ENCODE peak calls at places on chromosomes 5 and 9, in nine cellular contexts. One of them, this sample, is unnamed.

GRCh38 chr5:56112526-56113121 is 117.9 kb upstream of the IL6ST start:
- DNase-seq in tibial nerve: peak
- DNase-seq in GM20000: no peak
- DNase-seq in breast epithelium: no peak
- DNase-seq in heart right ventricle: no peak
- DNase-seq in WTC11: no peak
- DNase-seq in cardiac fibroblast: no peak
- DNase-seq in body of pancreas: no peak
- DNase-seq in fibroblast of lung: no peak
- DNase-seq in this sample: no peak

GRCh38 chr5:138177936-138178515 is 404 bp downstream of the BRD8 start:
- DNase-seq in body of pancreas: no peak
- DNase-seq in GM20000: peak
- DNase-seq in fibroblast of lung: peak
- DNase-seq in cardiac fibroblast: peak
- DNase-seq in heart right ventricle: peak
- DNase-seq in breast epithelium: no peak
- DNase-seq in tibial nerve: no peak
- DNase-seq in WTC11: no peak
- DNase-seq in this sample: no peak

GRCh38 chr9:126474786-126475485 is 138.8 kb upstream of the LMX1B start:
- DNase-seq in GM20000: no peak
- DNase-seq in tibial nerve: no peak
- DNase-seq in fibroblast of lung: peak
- DNase-seq in breast epithelium: no peak
- DNase-seq in body of pancreas: no peak
- DNase-seq in heart right ventricle: no peak
- DNase-seq in cardiac fibroblast: peak
- DNase-seq in WTC11: no peak
- DNase-seq in this sample: no peak

GRCh38 chr5:1536298-1537165 is 12.8 kb upstream of the LPCAT1 start:
- DNase-seq in GM20000: peak
- DNase-seq in WTC11: no peak
- DNase-seq in tibial nerve: peak
- DNase-seq in heart right ventricle: no peak
- DNase-seq in cardiac fibroblast: peak
- DNase-seq in body of pancreas: no peak
- DNase-seq in breast epithelium: peak
- DNase-seq in fibroblast of lung: no peak
- DNase-seq in this sample: no peak

GRCh38 chr5:6158974-6159863 is 219.1 kb downstream of the MED10 start:
- DNase-seq in heart right ventricle: no peak
- DNase-seq in breast epithelium: no peak
- DNase-seq in body of pancreas: no peak
- DNase-seq in fibroblast of lung: peak
- DNase-seq in tibial nerve: no peak
- DNase-seq in WTC11: no peak
- DNase-seq in cardiac fibroblast: peak
- DNase-seq in GM20000: no peak
- DNase-seq in this sample: no peak

GRCh38 chr9:130988905-130989304 is 20.1 kb upstream of the LAMC3 start:
- DNase-seq in fibroblast of lung: no peak
- DNase-seq in cardiac fibroblast: no peak
- DNase-seq in body of pancreas: no peak
- DNase-seq in breast epithelium: no peak
- DNase-seq in WTC11: no peak
- DNase-seq in heart right ventricle: no peak
- DNase-seq in GM20000: no peak
- DNase-seq in tibial nerve: no peak
- DNase-seq in this sample: no peak

GRCh38 chr9:115098226-115098965 is 19.6 kb downstream of the TNC start:
- DNase-seq in fibroblast of lung: peak
- DNase-seq in body of pancreas: no peak
- DNase-seq in cardiac fibroblast: no peak
- DNase-seq in GM20000: no peak
- DNase-seq in heart right ventricle: no peak
- DNase-seq in breast epithelium: no peak
- DNase-seq in tibial nerve: no peak
- DNase-seq in WTC11: no peak
- DNase-seq in this sample: no peak

GRCh38 chr5:74541381-74541781 is 99.1 kb downstream of the ENC1 start:
- DNase-seq in fibroblast of lung: peak
- DNase-seq in body of pancreas: no peak
- DNase-seq in WTC11: no peak
- DNase-seq in breast epithelium: no peak
- DNase-seq in cardiac fibroblast: no peak
- DNase-seq in tibial nerve: no peak
- DNase-seq in GM20000: no peak
- DNase-seq in heart right ventricle: no peak
- DNase-seq in this sample: no peak

GRCh38 chr5:126098330-126099017 is 324.7 kb upstream of the GRAMD2B start:
- DNase-seq in cardiac fibroblast: peak
- DNase-seq in heart right ventricle: no peak
- DNase-seq in breast epithelium: no peak
- DNase-seq in fibroblast of lung: peak
- DNase-seq in WTC11: no peak
- DNase-seq in tibial nerve: no peak
- DNase-seq in body of pancreas: no peak
- DNase-seq in GM20000: no peak
- DNase-seq in this sample: no peak

DNA sequence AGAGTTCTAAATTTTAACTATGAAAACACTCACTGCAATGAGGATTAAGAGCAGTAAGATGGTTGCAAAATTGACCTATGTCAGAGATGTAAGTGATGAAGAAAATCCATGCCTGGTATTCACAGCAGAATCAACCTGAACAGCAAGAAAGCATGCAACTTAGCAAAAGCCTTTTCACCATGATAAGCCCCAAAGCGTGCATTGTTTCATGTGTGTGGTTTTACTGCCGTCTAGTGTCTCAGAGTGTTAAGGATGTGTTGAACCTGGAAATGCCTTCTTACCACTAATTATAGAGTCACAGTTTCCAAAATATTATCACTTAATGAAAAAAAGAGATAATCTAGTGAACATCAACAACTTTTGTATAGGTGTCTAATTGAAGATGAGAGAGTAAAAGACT is 415.2 kb upstream of the TRPC7 start:
- DNase-seq in breast epithelium: no peak
- DNase-seq in body of pancreas: no peak
- DNase-seq in GM20000: no peak
- DNase-seq in fibroblast of lung: no peak
- DNase-seq in WTC11: no peak
- DNase-seq in cardiac fibroblast: no peak
- DNase-seq in tibial nerve: no peak
- DNase-seq in heart right ventricle: no peak
- DNase-seq in this sample: no peak
- TF ChIP-seq CTCF in breast epithelium: no peak
- TF ChIP-seq CTCF in body of pancreas: no peak
- TF ChIP-seq CTCF in GM20000: no peak
- TF ChIP-seq CTCF in fibroblast of lung: no peak
- TF ChIP-seq CTCF in WTC11: no peak
- TF ChIP-seq CTCF in cardiac fibroblast: no peak
- TF ChIP-seq CTCF in tibial nerve: no peak
- TF ChIP-seq CTCF in heart right ventricle: no peak
- TF ChIP-seq CTCF in this sample: no peak

GRCh38 chr9:106718996-106719395 is 144.0 kb upstream of the ZNF462 start:
- DNase-seq in body of pancreas: no peak
- DNase-seq in breast epithelium: no peak
- DNase-seq in fibroblast of lung: peak
- DNase-seq in WTC11: no peak
- DNase-seq in tibial nerve: no peak
- DNase-seq in heart right ventricle: no peak
- DNase-seq in GM20000: no peak
- DNase-seq in cardiac fibroblast: peak
- DNase-seq in this sample: no peak
- TF ChIP-seq CTCF in body of pancreas: no peak
- TF ChIP-seq CTCF in breast epithelium: no peak
- TF ChIP-seq CTCF in fibroblast of lung: no peak
- TF ChIP-seq CTCF in WTC11: no peak
- TF ChIP-seq CTCF in tibial nerve: no peak
- TF ChIP-seq CTCF in heart right ventricle: no peak
- TF ChIP-seq CTCF in GM20000: no peak
- TF ChIP-seq CTCF in cardiac fibroblast: no peak
- TF ChIP-seq CTCF in this sample: no peak

GRCh38 chr5:135320718-135321484 is 78.1 kb downstream of the MACROH2A1 start:
- DNase-seq in heart right ventricle: no peak
- DNase-seq in tibial nerve: no peak
- DNase-seq in GM20000: no peak
- DNase-seq in fibroblast of lung: no peak
- DNase-seq in cardiac fibroblast: no peak
- DNase-seq in breast epithelium: no peak
- DNase-seq in body of pancreas: no peak
- DNase-seq in WTC11: no peak
- DNase-seq in this sample: no peak

GRCh38 chr5:135318037-135318436 is 81.0 kb downstream of the MACROH2A1 start:
- DNase-seq in WTC11: no peak
- DNase-seq in GM20000: no peak
- DNase-seq in heart right ventricle: peak
- DNase-seq in cardiac fibroblast: no peak
- DNase-seq in breast epithelium: no peak
- DNase-seq in tibial nerve: no peak
- DNase-seq in fibroblast of lung: no peak
- DNase-seq in body of pancreas: no peak
- DNase-seq in this sample: peak

GRCh38 chr5:135319458-135319857 is 79.6 kb downstream of the MACROH2A1 start:
- DNase-seq in fibroblast of lung: no peak
- DNase-seq in heart right ventricle: no peak
- DNase-seq in GM20000: no peak
- DNase-seq in breast epithelium: no peak
- DNase-seq in WTC11: no peak
- DNase-seq in body of pancreas: no peak
- DNase-seq in tibial nerve: no peak
- DNase-seq in cardiac fibroblast: no peak
- DNase-seq in this sample: no peak

GRCh38 chr5:135318924-135319323 is 80.1 kb downstream of the MACROH2A1 start:
- DNase-seq in breast epithelium: no peak
- DNase-seq in tibial nerve: no peak
- DNase-seq in body of pancreas: no peak
- DNase-seq in WTC11: no peak
- DNase-seq in fibroblast of lung: no peak
- DNase-seq in cardiac fibroblast: no peak
- DNase-seq in GM20000: no peak
- DNase-seq in heart right ventricle: no peak
- DNase-seq in this sample: peak

GRCh38 chr5:135319928-135320606 is 79.0 kb downstream of the MACROH2A1 start:
- DNase-seq in tibial nerve: no peak
- DNase-seq in WTC11: peak
- DNase-seq in cardiac fibroblast: no peak
- DNase-seq in fibroblast of lung: no peak
- DNase-seq in breast epithelium: no peak
- DNase-seq in GM20000: no peak
- DNase-seq in body of pancreas: no peak
- DNase-seq in heart right ventricle: no peak
- DNase-seq in this sample: peak
- TF ChIP-seq CTCF in tibial nerve: no peak
- TF ChIP-seq CTCF in WTC11: no peak
- TF ChIP-seq CTCF in cardiac fibroblast: no peak
- TF ChIP-seq CTCF in fibroblast of lung: no peak
- TF ChIP-seq CTCF in breast epithelium: no peak
- TF ChIP-seq CTCF in GM20000: no peak
- TF ChIP-seq CTCF in body of pancreas: no peak
- TF ChIP-seq CTCF in heart right ventricle: no peak
- TF ChIP-seq CTCF in this sample: no peak

DNA sequence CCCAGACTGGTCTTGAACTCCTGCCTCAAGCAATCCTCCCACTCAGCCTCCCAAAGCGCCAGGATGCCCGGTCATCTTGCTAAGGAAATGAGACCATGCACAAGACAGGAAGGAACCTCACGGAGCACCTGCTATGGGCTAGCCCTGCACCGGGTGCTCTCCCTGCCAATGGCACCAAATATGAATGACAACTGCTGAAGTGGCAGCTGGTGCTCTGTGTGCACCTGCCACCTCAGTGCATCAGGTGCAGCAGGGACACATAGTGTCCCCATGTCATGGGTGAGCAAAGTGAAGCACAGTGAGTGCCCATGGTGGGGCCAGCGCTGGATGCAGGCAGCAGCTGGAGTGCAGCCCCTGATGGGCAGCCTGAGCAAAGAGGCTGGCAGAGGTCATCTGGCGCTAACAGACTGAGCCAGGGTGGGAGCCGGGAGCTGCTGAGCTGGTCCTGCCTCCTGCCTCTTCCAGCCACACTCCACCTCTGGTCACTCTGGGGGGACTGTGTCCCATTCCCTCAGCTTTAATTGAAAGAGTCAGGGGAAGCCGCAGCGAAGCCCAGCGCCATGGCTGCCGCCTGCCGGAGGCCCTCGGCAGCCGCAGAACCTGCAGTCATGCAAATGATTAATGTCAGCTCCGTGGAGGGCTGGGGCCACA is 46.4 kb downstream of the BARX1 start:
- DNase-seq in fibroblast of lung: no peak
- DNase-seq in tibial nerve: no peak
- DNase-seq in breast epithelium: no peak
- DNase-seq in body of pancreas: no peak
- DNase-seq in heart right ventricle: no peak
- DNase-seq in GM20000: no peak
- DNase-seq in WTC11: no peak
- DNase-seq in cardiac fibroblast: no peak
- DNase-seq in this sample: no peak
- TF ChIP-seq CTCF in fibroblast of lung: no peak
- TF ChIP-seq CTCF in tibial nerve: no peak
- TF ChIP-seq CTCF in breast epithelium: no peak
- TF ChIP-seq CTCF in body of pancreas: peak
- TF ChIP-seq CTCF in heart right ventricle: no peak
- TF ChIP-seq CTCF in GM20000: no peak
- TF ChIP-seq CTCF in WTC11: no peak
- TF ChIP-seq CTCF in cardiac fibroblast: no peak
- TF ChIP-seq CTCF in this sample: no peak

GRCh38 chr5:176562189-176562588 is 13.0 kb downstream of the CDHR2 start:
- DNase-seq in body of pancreas: no peak
- DNase-seq in WTC11: no peak
- DNase-seq in tibial nerve: no peak
- DNase-seq in fibroblast of lung: no peak
- DNase-seq in heart right ventricle: no peak
- DNase-seq in breast epithelium: no peak
- DNase-seq in GM20000: no peak
- DNase-seq in cardiac fibroblast: no peak
- DNase-seq in this sample: no peak

GRCh38 chr5:176560364-176560763 is 11.2 kb downstream of the CDHR2 start:
- DNase-seq in heart right ventricle: no peak
- DNase-seq in breast epithelium: no peak
- DNase-seq in tibial nerve: no peak
- DNase-seq in fibroblast of lung: no peak
- DNase-seq in WTC11: no peak
- DNase-seq in GM20000: no peak
- DNase-seq in body of pancreas: no peak
- DNase-seq in cardiac fibroblast: no peak
- DNase-seq in this sample: no peak

GRCh38 chr5:176557846-176558245 is 8.7 kb downstream of the CDHR2 start:
- DNase-seq in breast epithelium: no peak
- DNase-seq in WTC11: no peak
- DNase-seq in tibial nerve: no peak
- DNase-seq in fibroblast of lung: no peak
- DNase-seq in cardiac fibroblast: no peak
- DNase-seq in heart right ventricle: no peak
- DNase-seq in body of pancreas: no peak
- DNase-seq in GM20000: no peak
- DNase-seq in this sample: no peak

GRCh38 chr5:176561259-176561658 is 12.1 kb downstream of the CDHR2 start:
- DNase-seq in heart right ventricle: no peak
- DNase-seq in body of pancreas: no peak
- DNase-seq in cardiac fibroblast: no peak
- DNase-seq in fibroblast of lung: no peak
- DNase-seq in breast epithelium: no peak
- DNase-seq in WTC11: no peak
- DNase-seq in GM20000: no peak
- DNase-seq in tibial nerve: no peak
- DNase-seq in this sample: no peak

GRCh38 chr5:176559683-176560082 is 10.5 kb downstream of the CDHR2 start:
- DNase-seq in cardiac fibroblast: no peak
- DNase-seq in heart right ventricle: no peak
- DNase-seq in body of pancreas: no peak
- DNase-seq in fibroblast of lung: no peak
- DNase-seq in breast epithelium: no peak
- DNase-seq in WTC11: no peak
- DNase-seq in GM20000: no peak
- DNase-seq in tibial nerve: no peak
- DNase-seq in this sample: no peak
- TF ChIP-seq CTCF in cardiac fibroblast: no peak
- TF ChIP-seq CTCF in heart right ventricle: no peak
- TF ChIP-seq CTCF in body of pancreas: no peak
- TF ChIP-seq CTCF in fibroblast of lung: no peak
- TF ChIP-seq CTCF in breast epithelium: no peak
- TF ChIP-seq CTCF in WTC11: no peak
- TF ChIP-seq CTCF in GM20000: no peak
- TF ChIP-seq CTCF in tibial nerve: no peak
- TF ChIP-seq CTCF in this sample: no peak

This sample was measured in mesothelial cell of epicardium.